ENCODE peak calls at places on chromosomes 13 and 19, in seven cellular contexts. K, B, J, A, X, I and R are unnamed samples.

GRCh38 chr13:111908981-111909380 is 158.0 kb upstream of the SOX1 start:
- DNase-seq in K (peak), B (peak), J (no peak), A (no peak), X (no peak), I (no peak), R (peak)

GRCh38 chr19:35843676-35844481 is 8.4 kb downstream of the NPHS1 start:
- DNase-seq in K (no peak), B (no peak), J (no peak), A (no peak), X (no peak), I (no peak), R (no peak)

GRCh38 chr13:112842343-112842856 is 126.6 kb upstream of the MCF2L start:
- DNase-seq in K (peak), B (peak), J (peak), A (no peak), X (peak), I (peak), R (peak)

GRCh38 chr13:83881917-83882625 is at the start of gene SLITRK1:
- DNase-seq in K (no peak), B (no peak), J (no peak), A (peak), X (peak), I (peak), R (peak)

GRCh38 chr13:112106467-112107141 is 39.7 kb downstream of the SOX1 start:
- DNase-seq in K (no peak), B (no peak), J (no peak), A (no peak), X (no peak), I (no peak), R (no peak)

GRCh38 chr13:100106705-100107104 is 17.8 kb downstream of the PCCA start:
- DNase-seq in K (no peak), B (no peak), J (no peak), A (no peak), X (no peak), I (no peak), R (no peak)

GRCh38 chr19:46610851-46611770 is 10.0 kb downstream of the CALM3 start:
- DNase-seq in K (peak), B (no peak), J (peak), A (no peak), X (no peak), I (no peak), R (peak)

GRCh38 chr13:108266316-108266936 is 3.1 kb upstream of the TNFSF13B start:
- DNase-seq in K (no peak), B (no peak), J (no peak), A (no peak), X (no peak), I (no peak), R (no peak)

GRCh38 chr19:35222373-35223005 is 6.0 kb downstream of the FAM187B start:
- DNase-seq in K (peak), B (no peak), J (no peak), A (no peak), X (no peak), I (no peak), R (no peak)

DNA sequence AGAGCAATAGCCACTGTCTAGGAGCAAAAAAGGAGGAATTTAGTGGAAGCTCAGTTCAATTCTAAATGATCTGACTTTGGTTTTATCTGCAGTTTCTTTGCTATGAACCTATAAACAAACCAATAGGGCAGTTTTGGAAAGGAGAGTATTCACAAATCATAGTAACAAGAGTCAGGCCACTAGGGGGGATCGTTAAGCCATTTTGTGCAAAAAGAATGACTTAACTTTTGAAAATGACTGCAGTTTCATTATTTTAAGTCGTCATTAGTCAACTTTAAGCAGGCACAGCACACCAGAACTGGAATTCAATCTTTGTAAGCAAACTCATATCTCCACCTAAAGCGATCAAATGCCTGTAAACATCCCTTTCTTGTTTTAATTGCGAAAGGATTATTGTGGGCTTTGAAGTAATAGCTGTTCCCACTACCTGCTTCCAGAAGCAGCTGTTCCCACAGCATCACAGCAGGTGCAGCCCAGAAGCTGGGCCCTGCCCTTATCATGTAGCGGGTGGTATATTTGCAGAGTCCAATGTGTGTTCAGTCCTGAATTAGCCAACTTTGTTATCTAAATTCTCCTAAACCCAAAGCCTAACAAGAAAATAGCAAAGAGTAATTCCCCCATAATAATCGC is 51.5 kb downstream of the SOX21 start:
- DNase-seq in K (no peak), B (no peak), J (no peak), A (no peak), X (peak), I (peak), R (no peak)
- TF ChIP-seq CTCF in K (peak), B (no peak), J (no peak), A (peak), X (no peak), I (peak), R (no peak)

GRCh38 chr19:5515737-5516136 is 52.0 kb downstream of the TINCR start:
- DNase-seq in K (no peak), B (no peak), J (no peak), A (no peak), X (no peak), I (no peak), R (no peak)
- TF ChIP-seq CTCF in K (no peak), B (no peak), J (no peak), A (no peak), X (peak), I (peak), R (no peak)

DNA sequence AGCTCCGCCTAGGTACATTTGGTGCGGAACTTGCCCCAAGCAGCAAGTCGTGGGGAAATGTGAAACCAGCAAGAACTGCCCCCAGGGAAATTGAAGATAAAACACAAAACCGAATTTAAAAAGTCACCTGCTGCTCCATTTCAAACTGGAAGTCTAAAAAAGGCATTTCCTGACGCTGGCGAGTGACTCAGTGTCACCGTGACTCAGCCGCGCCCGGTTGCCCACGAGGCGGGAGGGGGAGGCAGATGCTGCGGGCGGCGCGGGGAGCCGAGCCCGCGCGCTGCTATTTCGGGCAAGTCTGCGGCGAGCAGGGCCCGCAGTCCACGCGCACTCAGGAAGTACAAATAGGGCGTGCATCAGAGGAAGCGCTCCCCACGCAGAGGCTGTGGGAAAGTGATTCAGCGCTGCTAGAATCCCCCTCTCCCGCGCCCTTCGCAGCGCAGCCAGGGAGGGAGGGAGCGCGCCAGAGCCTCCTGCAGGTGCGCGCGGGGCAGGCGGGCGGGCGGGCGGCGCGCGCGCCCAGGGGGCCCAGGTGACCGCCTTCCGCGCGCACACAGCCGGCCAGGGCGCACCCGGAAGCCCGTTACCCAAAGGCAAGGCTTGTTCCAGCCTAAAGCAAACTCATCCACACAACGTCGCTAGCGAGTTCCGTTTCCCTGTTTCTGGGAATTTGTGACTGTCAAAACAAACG is 168.8 kb downstream of the COL4A1 start:
- DNase-seq in K (peak), B (peak), J (no peak), A (peak), X (peak), I (peak), R (peak)
- TF ChIP-seq CTCF in K (no peak), B (no peak), J (no peak), A (no peak), X (no peak), I (peak), R (no peak)

DNA sequence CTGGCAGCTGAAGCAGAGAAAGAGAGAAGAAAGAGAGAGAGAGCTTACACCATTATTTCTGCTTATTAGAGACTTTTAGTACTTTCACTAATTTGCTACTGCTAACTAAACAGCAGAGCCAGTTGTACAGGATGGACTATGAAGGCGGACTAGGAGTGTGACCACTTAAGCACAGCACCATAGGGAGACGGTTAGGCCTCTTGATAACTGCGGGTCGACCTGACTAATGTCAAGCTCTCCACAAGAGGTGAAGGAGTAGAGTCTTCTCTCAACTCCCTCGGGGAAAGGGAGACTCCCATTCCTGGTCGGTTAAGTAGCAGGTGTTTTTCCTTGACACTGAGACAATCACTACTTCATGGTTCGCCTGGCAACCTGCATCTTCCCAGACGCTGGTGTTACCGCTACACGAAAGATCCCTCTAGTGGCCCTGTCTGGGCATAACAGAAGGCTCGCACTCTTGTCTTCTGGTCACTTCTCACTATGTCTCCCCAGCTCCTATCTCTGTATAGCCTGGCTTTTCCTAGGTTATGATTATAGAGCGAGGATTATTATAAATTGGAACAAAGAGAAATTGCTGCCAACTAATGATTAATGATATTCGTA is 5.3 kb upstream of the PSG7 start:
- DNase-seq in K (no peak), B (no peak), J (no peak), A (no peak), X (peak), I (peak), R (no peak)
- TF ChIP-seq CTCF in K (no peak), B (peak), J (no peak), A (peak), X (peak), I (peak), R (no peak)